ENCODE peak calls at places on chromosomes 16 and 17, in five cellular contexts. W, N, T, A and J are unnamed samples.

GRCh38 chr17:38572665-38573365 is 32.9 kb downstream of the SRCIN1 start:
- DNase-seq in W (no peak), N (no peak), T (peak), A (no peak), J (no peak)

GRCh38 chr17:65455154-65455971 is 106.1 kb downstream of the AXIN2 start:
- DNase-seq in W (no peak), N (no peak), T (no peak), A (no peak), J (no peak)

GRCh38 chr16:70573451-70574121 is 50.0 kb downstream of the SF3B3 start:
- DNase-seq in W (peak), N (no peak), T (no peak), A (peak), J (no peak)

GRCh38 chr16:86634290-86634689 is 55.9 kb downstream of the FOXL1 start:
- DNase-seq in W (no peak), N (no peak), T (peak), A (peak), J (no peak)

GRCh38 chr17:55702150-55702549 is 20.5 kb downstream of the TMEM100 start:
- DNase-seq in W (no peak), N (no peak), T (no peak), A (no peak), J (no peak)

GRCh38 chr16:64773638-64774037 is 348.2 kb downstream of the CDH11 start:
- DNase-seq in W (no peak), N (no peak), T (no peak), A (no peak), J (no peak)

GRCh38 chr17:27535178-27535928 is 79.1 kb downstream of the KSR1 start:
- DNase-seq in W (no peak), N (peak), T (no peak), A (peak), J (no peak)

GRCh38 chr17:163514-164103 is 17.8 kb downstream of the DOC2B start:
- DNase-seq in W (no peak), N (no peak), T (no peak), A (no peak), J (no peak)

GRCh38 chr16:27335349-27336052 is 21.7 kb downstream of the IL4R start:
- DNase-seq in W (no peak), N (no peak), T (no peak), A (no peak), J (no peak)

GRCh38 chr17:76992911-76993310 is 124.7 kb downstream of the MGAT5B start:
- DNase-seq in W (no peak), N (no peak), T (no peak), A (no peak), J (no peak)